ENCODE peak calls at places on chromosomes 11 and 22, in ten cellular contexts. One of them, this sample, is unnamed.

GRCh38 chr11:63913866-63914830 is 2.8 kb downstream of the RCOR2 start:
- DNase-seq in H1: no peak
- DNase-seq in GM19239: no peak
- DNase-seq in HFFc6: no peak
- DNase-seq in heart left ventricle: no peak
- DNase-seq in activated CD4-positive, alpha-beta T cell treated with anti-CD3 and anti-CD28 coated beads for 48 hours: no peak
- DNase-seq in progenitor cell of endocrine pancreas: no peak
- DNase-seq in cardiac muscle cell: no peak
- DNase-seq in stimulated activated CD4-positive, alpha-beta T cell treated with anti-CD3 and anti-CD28 coated beads, Interleukin-4, amount 100 ng/mL, for 1 hour: no peak
- DNase-seq in EH: no peak
- DNase-seq in this sample: no peak

GRCh38 chr11:88246680-88247079 is 71.4 kb upstream of the RAB38 start:
- DNase-seq in progenitor cell of endocrine pancreas: no peak
- DNase-seq in cardiac muscle cell: peak
- DNase-seq in GM19239: no peak
- DNase-seq in EH: peak
- DNase-seq in stimulated activated CD4-positive, alpha-beta T cell treated with anti-CD3 and anti-CD28 coated beads, Interleukin-4, amount 100 ng/mL, for 1 hour: no peak
- DNase-seq in H1: no peak
- DNase-seq in HFFc6: peak
- DNase-seq in heart left ventricle: no peak
- DNase-seq in activated CD4-positive, alpha-beta T cell treated with anti-CD3 and anti-CD28 coated beads for 48 hours: no peak
- DNase-seq in this sample: peak

GRCh38 chr11:693887-694562 is 997 bp downstream of the DEAF1 start:
- DNase-seq in HFFc6: no peak
- DNase-seq in progenitor cell of endocrine pancreas: no peak
- DNase-seq in GM19239: no peak
- DNase-seq in cardiac muscle cell: no peak
- DNase-seq in stimulated activated CD4-positive, alpha-beta T cell treated with anti-CD3 and anti-CD28 coated beads, Interleukin-4, amount 100 ng/mL, for 1 hour: no peak
- DNase-seq in EH: no peak
- DNase-seq in heart left ventricle: no peak
- DNase-seq in H1: no peak
- DNase-seq in activated CD4-positive, alpha-beta T cell treated with anti-CD3 and anti-CD28 coated beads for 48 hours: no peak
- DNase-seq in this sample: no peak

GRCh38 chr22:44645083-44645482 is 56.9 kb upstream of the PRR5 start:
- DNase-seq in progenitor cell of endocrine pancreas: no peak
- DNase-seq in cardiac muscle cell: peak
- DNase-seq in heart left ventricle: no peak
- DNase-seq in activated CD4-positive, alpha-beta T cell treated with anti-CD3 and anti-CD28 coated beads for 48 hours: no peak
- DNase-seq in stimulated activated CD4-positive, alpha-beta T cell treated with anti-CD3 and anti-CD28 coated beads, Interleukin-4, amount 100 ng/mL, for 1 hour: no peak
- DNase-seq in GM19239: no peak
- DNase-seq in HFFc6: no peak
- DNase-seq in EH: no peak
- DNase-seq in H1: no peak
- DNase-seq in this sample: no peak

GRCh38 chr22:39135092-39135896 is 17.2 kb downstream of the CBX7 start:
- DNase-seq in GM19239: peak
- DNase-seq in progenitor cell of endocrine pancreas: peak
- DNase-seq in heart left ventricle: peak
- DNase-seq in activated CD4-positive, alpha-beta T cell treated with anti-CD3 and anti-CD28 coated beads for 48 hours: peak
- DNase-seq in HFFc6: peak
- DNase-seq in H1: peak
- DNase-seq in cardiac muscle cell: peak
- DNase-seq in EH: peak
- DNase-seq in stimulated activated CD4-positive, alpha-beta T cell treated with anti-CD3 and anti-CD28 coated beads, Interleukin-4, amount 100 ng/mL, for 1 hour: peak
- DNase-seq in this sample: peak

GRCh38 chr22:46320716-46321386 is 14.7 kb upstream of the TRMU start:
- DNase-seq in stimulated activated CD4-positive, alpha-beta T cell treated with anti-CD3 and anti-CD28 coated beads, Interleukin-4, amount 100 ng/mL, for 1 hour: no peak
- DNase-seq in heart left ventricle: no peak
- DNase-seq in progenitor cell of endocrine pancreas: no peak
- DNase-seq in activated CD4-positive, alpha-beta T cell treated with anti-CD3 and anti-CD28 coated beads for 48 hours: no peak
- DNase-seq in HFFc6: no peak
- DNase-seq in cardiac muscle cell: no peak
- DNase-seq in H1: no peak
- DNase-seq in EH: no peak
- DNase-seq in GM19239: no peak
- DNase-seq in this sample: no peak

GRCh38 chr11:44333271-44334218 is 23.6 kb upstream of the ALX4 start:
- DNase-seq in cardiac muscle cell: peak
- DNase-seq in heart left ventricle: no peak
- DNase-seq in activated CD4-positive, alpha-beta T cell treated with anti-CD3 and anti-CD28 coated beads for 48 hours: no peak
- DNase-seq in stimulated activated CD4-positive, alpha-beta T cell treated with anti-CD3 and anti-CD28 coated beads, Interleukin-4, amount 100 ng/mL, for 1 hour: no peak
- DNase-seq in EH: peak
- DNase-seq in GM19239: no peak
- DNase-seq in H1: no peak
- DNase-seq in HFFc6: no peak
- DNase-seq in progenitor cell of endocrine pancreas: no peak
- DNase-seq in this sample: no peak

GRCh38 chr11:94563848-94564442 is 3.2 kb upstream of the PIWIL4 start:
- DNase-seq in stimulated activated CD4-positive, alpha-beta T cell treated with anti-CD3 and anti-CD28 coated beads, Interleukin-4, amount 100 ng/mL, for 1 hour: no peak
- DNase-seq in activated CD4-positive, alpha-beta T cell treated with anti-CD3 and anti-CD28 coated beads for 48 hours: no peak
- DNase-seq in HFFc6: no peak
- DNase-seq in H1: no peak
- DNase-seq in heart left ventricle: no peak
- DNase-seq in GM19239: no peak
- DNase-seq in progenitor cell of endocrine pancreas: no peak
- DNase-seq in EH: no peak
- DNase-seq in cardiac muscle cell: no peak
- DNase-seq in this sample: no peak

GRCh38 chr11:64218628-64219353 is 7.2 kb downstream of the TRPT1 start:
- DNase-seq in heart left ventricle: no peak
- DNase-seq in EH: no peak
- DNase-seq in H1: no peak
- DNase-seq in stimulated activated CD4-positive, alpha-beta T cell treated with anti-CD3 and anti-CD28 coated beads, Interleukin-4, amount 100 ng/mL, for 1 hour: no peak
- DNase-seq in progenitor cell of endocrine pancreas: no peak
- DNase-seq in activated CD4-positive, alpha-beta T cell treated with anti-CD3 and anti-CD28 coated beads for 48 hours: no peak
- DNase-seq in cardiac muscle cell: no peak
- DNase-seq in HFFc6: no peak
- DNase-seq in GM19239: no peak
- DNase-seq in this sample: no peak

GRCh38 chr11:128323381-128323780 is 264.0 kb downstream of the ETS1 start:
- DNase-seq in heart left ventricle: no peak
- DNase-seq in stimulated activated CD4-positive, alpha-beta T cell treated with anti-CD3 and anti-CD28 coated beads, Interleukin-4, amount 100 ng/mL, for 1 hour: no peak
- DNase-seq in progenitor cell of endocrine pancreas: no peak
- DNase-seq in EH: peak
- DNase-seq in GM19239: no peak
- DNase-seq in cardiac muscle cell: peak
- DNase-seq in activated CD4-positive, alpha-beta T cell treated with anti-CD3 and anti-CD28 coated beads for 48 hours: peak
- DNase-seq in HFFc6: peak
- DNase-seq in H1: no peak
- DNase-seq in this sample: no peak

GRCh38 chr11:101321222-101321621 is 191.6 kb upstream of the PGR start:
- DNase-seq in stimulated activated CD4-positive, alpha-beta T cell treated with anti-CD3 and anti-CD28 coated beads, Interleukin-4, amount 100 ng/mL, for 1 hour: no peak
- DNase-seq in cardiac muscle cell: no peak
- DNase-seq in H1: no peak
- DNase-seq in GM19239: no peak
- DNase-seq in activated CD4-positive, alpha-beta T cell treated with anti-CD3 and anti-CD28 coated beads for 48 hours: no peak
- DNase-seq in EH: no peak
- DNase-seq in progenitor cell of endocrine pancreas: no peak
- DNase-seq in HFFc6: no peak
- DNase-seq in heart left ventricle: no peak
- DNase-seq in this sample: no peak

GRCh38 chr22:29308791-29309262 is 2.4 kb downstream of the GAS2L1 start:
- DNase-seq in cardiac muscle cell: peak
- DNase-seq in heart left ventricle: no peak
- DNase-seq in progenitor cell of endocrine pancreas: no peak
- DNase-seq in H1: peak
- DNase-seq in stimulated activated CD4-positive, alpha-beta T cell treated with anti-CD3 and anti-CD28 coated beads, Interleukin-4, amount 100 ng/mL, for 1 hour: no peak
- DNase-seq in HFFc6: no peak
- DNase-seq in EH: peak
- DNase-seq in GM19239: no peak
- DNase-seq in activated CD4-positive, alpha-beta T cell treated with anti-CD3 and anti-CD28 coated beads for 48 hours: peak
- DNase-seq in this sample: peak

GRCh38 chr11:69352715-69353325 is 58.9 kb downstream of the MYEOV start:
- DNase-seq in progenitor cell of endocrine pancreas: no peak
- DNase-seq in heart left ventricle: no peak
- DNase-seq in EH: peak
- DNase-seq in activated CD4-positive, alpha-beta T cell treated with anti-CD3 and anti-CD28 coated beads for 48 hours: peak
- DNase-seq in H1: peak
- DNase-seq in cardiac muscle cell: peak
- DNase-seq in HFFc6: peak
- DNase-seq in stimulated activated CD4-positive, alpha-beta T cell treated with anti-CD3 and anti-CD28 coated beads, Interleukin-4, amount 100 ng/mL, for 1 hour: peak
- DNase-seq in GM19239: no peak
- DNase-seq in this sample: peak

GRCh38 chr22:28230682-28231081 is 311.6 kb upstream of the PITPNB start:
- DNase-seq in GM19239: no peak
- DNase-seq in EH: peak
- DNase-seq in heart left ventricle: no peak
- DNase-seq in activated CD4-positive, alpha-beta T cell treated with anti-CD3 and anti-CD28 coated beads for 48 hours: no peak
- DNase-seq in progenitor cell of endocrine pancreas: no peak
- DNase-seq in HFFc6: no peak
- DNase-seq in cardiac muscle cell: peak
- DNase-seq in H1: no peak
- DNase-seq in stimulated activated CD4-positive, alpha-beta T cell treated with anti-CD3 and anti-CD28 coated beads, Interleukin-4, amount 100 ng/mL, for 1 hour: no peak
- DNase-seq in this sample: peak

GRCh38 chr11:9796276-9796675 is 132.4 kb downstream of the SWAP70 start:
- DNase-seq in cardiac muscle cell: no peak
- DNase-seq in stimulated activated CD4-positive, alpha-beta T cell treated with anti-CD3 and anti-CD28 coated beads, Interleukin-4, amount 100 ng/mL, for 1 hour: no peak
- DNase-seq in progenitor cell of endocrine pancreas: no peak
- DNase-seq in heart left ventricle: no peak
- DNase-seq in EH: no peak
- DNase-seq in H1: no peak
- DNase-seq in GM19239: no peak
- DNase-seq in activated CD4-positive, alpha-beta T cell treated with anti-CD3 and anti-CD28 coated beads for 48 hours: no peak
- DNase-seq in HFFc6: no peak
- DNase-seq in this sample: no peak

GRCh38 chr11:114321621-114322257 is 25.5 kb downstream of the NNMT start:
- DNase-seq in HFFc6: peak
- DNase-seq in EH: peak
- DNase-seq in activated CD4-positive, alpha-beta T cell treated with anti-CD3 and anti-CD28 coated beads for 48 hours: no peak
- DNase-seq in stimulated activated CD4-positive, alpha-beta T cell treated with anti-CD3 and anti-CD28 coated beads, Interleukin-4, amount 100 ng/mL, for 1 hour: no peak
- DNase-seq in H1: no peak
- DNase-seq in GM19239: no peak
- DNase-seq in heart left ventricle: no peak
- DNase-seq in cardiac muscle cell: peak
- DNase-seq in progenitor cell of endocrine pancreas: no peak
- DNase-seq in this sample: peak

GRCh38 chr22:24427500-24428164 is at the start of gene ADORA2A:
- DNase-seq in heart left ventricle: no peak
- DNase-seq in HFFc6: no peak
- DNase-seq in EH: no peak
- DNase-seq in activated CD4-positive, alpha-beta T cell treated with anti-CD3 and anti-CD28 coated beads for 48 hours: peak
- DNase-seq in H1: no peak
- DNase-seq in cardiac muscle cell: no peak
- DNase-seq in progenitor cell of endocrine pancreas: no peak
- DNase-seq in stimulated activated CD4-positive, alpha-beta T cell treated with anti-CD3 and anti-CD28 coated beads, Interleukin-4, amount 100 ng/mL, for 1 hour: peak
- DNase-seq in GM19239: peak
- DNase-seq in this sample: no peak

GRCh38 chr11:33060271-33060670 is 20.9 kb downstream of the TCP11L1 start:
- DNase-seq in EH: no peak
- DNase-seq in cardiac muscle cell: no peak
- DNase-seq in progenitor cell of endocrine pancreas: no peak
- DNase-seq in activated CD4-positive, alpha-beta T cell treated with anti-CD3 and anti-CD28 coated beads for 48 hours: no peak
- DNase-seq in HFFc6: no peak
- DNase-seq in stimulated activated CD4-positive, alpha-beta T cell treated with anti-CD3 and anti-CD28 coated beads, Interleukin-4, amount 100 ng/mL, for 1 hour: no peak
- DNase-seq in GM19239: no peak
- DNase-seq in H1: no peak
- DNase-seq in heart left ventricle: no peak
- DNase-seq in this sample: no peak

This sample was measured in fibroblast of lung.